ENCODE peak calls at places on chromosomes 2 and 18, in four cellular contexts. E is SIG-M5, X is RPMI8226, M is fibroblast of lung. S is an unnamed sample.

GRCh38 chr18:31278609-31279071 is 39.3 kb upstream of the DSG1 start:
- DNase-seq in X (no peak), M (no peak), E (no peak), S (no peak)

GRCh38 chr2:50840346-50841124 is 191.4 kb downstream of the NRXN1 start:
- DNase-seq in E (no peak), X (no peak), M (no peak), S (no peak)

GRCh38 chr2:216012133-216012829 is 1.1 kb downstream of the MREG start:
- DNase-seq in M (no peak), E (no peak), X (peak; percentile 6), S (no peak)

GRCh38 chr2:15363142-15363541 is 198.0 kb downstream of the NBAS start:
- DNase-seq in M (no peak), X (no peak), E (no peak), S (no peak)

GRCh38 chr2:231387904-231388724 is 7.4 kb upstream of the B3GNT7 start:
- DNase-seq in E (no peak), M (peak; percentile 56), X (no peak), S (peak; percentile 90)

GRCh38 chr2:241560883-241561474 is 2.4 kb downstream of the BOK start:
- DNase-seq in E (no peak), M (no peak), X (no peak), S (no peak)

GRCh38 chr2:172100080-172101007 is 2.4 kb downstream of the DLX2 start:
- DNase-seq in X (no peak), E (no peak), M (no peak), S (no peak)

GRCh38 chr2:3108710-3109702 is 268.6 kb downstream of the EIPR1 start:
- DNase-seq in M (no peak), E (no peak), X (no peak), S (no peak)

GRCh38 chr2:122543815-122544214 is 788.4 kb downstream of the TSN start:
- DNase-seq in M (no peak), E (no peak), X (no peak), S (no peak)

GRCh38 chr18:29693334-29693733 is 1349.2 kb downstream of the DSC3 start:
- DNase-seq in M (no peak), X (no peak), E (no peak), S (no peak)

GRCh38 chr2:156320491-156320896 is 12.0 kb downstream of the NR4A2 start:
- DNase-seq in E (no peak), M (peak; percentile 53), X (no peak), S (no peak)

GRCh38 chr2:1633936-1634587 is 110.3 kb downstream of the PXDN start:
- DNase-seq in E (no peak), M (no peak), X (no peak), S (no peak)

GRCh38 chr2:174971868-174972781 is 33.1 kb downstream of the CHN1 start:
- DNase-seq in E (no peak), X (no peak), M (peak; percentile 40), S (peak; percentile 54)

GRCh38 chr2:176612736-176613135 is 343.5 kb downstream of the MTX2 start:
- DNase-seq in X (no peak), M (no peak), E (no peak), S (no peak)

GRCh38 chr2:200484934-200485333 is 24.9 kb downstream of the KCTD18 start:
- DNase-seq in E (no peak), M (no peak), X (no peak), S (no peak)

GRCh38 chr18:62784966-62785413 is 69.6 kb downstream of the PHLPP1 start:
- DNase-seq in M (peak; percentile 38), E (no peak), X (no peak), S (no peak)

GRCh38 chr2:102376052-102376591 is 20.5 kb downstream of the IL18R1 start:
- DNase-seq in E (no peak), X (no peak), M (peak; percentile 43), S (no peak)

GRCh38 chr2:96869824-96870630 is at the start of gene SEMA4C:
- DNase-seq in M (peak; percentile 41), X (peak; percentile 53), E (no peak), S (peak; percentile 39)

GRCh38 chr2:118221952-118222594 is 133.8 kb downstream of the INSIG2 start:
- DNase-seq in E (no peak), X (peak; percentile 70), M (peak; percentile 78), S (peak; percentile 68)

GRCh38 chr2:164873096-164873670 is 31.6 kb upstream of the COBLL1 start:
- DNase-seq in E (no peak), M (no peak), X (no peak), S (no peak)

GRCh38 chr2:73870084-73870483 is 22.7 kb upstream of the ACTG2 start:
- DNase-seq in M (peak; percentile 99), E (no peak), X (no peak), S (no peak)

GRCh38 chr2:17672583-17673317 is 80.9 kb downstream of the SMC6 start:
- DNase-seq in X (no peak), E (no peak), M (peak; percentile 72), S (no peak)

GRCh38 chr2:98164256-98164655 is 77.3 kb downstream of the VWA3B start:
- DNase-seq in M (no peak), X (no peak), E (no peak), S (peak; percentile 26)

GRCh38 chr2:64998658-64999061 is 9.5 kb downstream of the SLC1A4 start:
- DNase-seq in X (no peak), E (no peak), M (no peak), S (no peak)

GRCh38 chr18:31741096-31741735 is 19.5 kb downstream of the SLC25A52 start:
- DNase-seq in X (peak; percentile 59), E (no peak), M (peak; percentile 49), S (peak; percentile 2)

GRCh38 chr2:219661197-219661954 is 33.9 kb downstream of the SLC4A3 start:
- DNase-seq in X (no peak), E (no peak), M (peak; percentile 23), S (no peak)

GRCh38 chr2:12732663-12733062 is 15.9 kb downstream of the TRIB2 start:
- DNase-seq in E (no peak), X (no peak), M (no peak), S (no peak)

GRCh38 chr2:225400060-225400511 is 576 bp downstream of the NYAP2 start:
- DNase-seq in E (no peak), X (peak; percentile 20), M (peak; percentile 53), S (peak; percentile 91)

GRCh38 chr2:112836695-112837117 is at the start of gene IL1B:
- DNase-seq in E (peak; percentile 95), M (peak; percentile 46), X (no peak), S (no peak)

GRCh38 chr2:86226069-86226468 is 26.8 kb downstream of the MRPL35 start:
- DNase-seq in X (no peak), E (peak; percentile 37), M (no peak), S (no peak)

GRCh38 chr2:90209806-90210205 is 1518.3 kb downstream of the RPIA start:
- DNase-seq in E (no peak), X (peak; percentile 83), M (no peak), S (no peak)

GRCh38 chr18:48785686-48786470 is 164.9 kb downstream of the SMAD7 start:
- DNase-seq in X (no peak), E (no peak), M (no peak), S (no peak)

GRCh38 chr2:196421880-196422279 is 217.6 kb upstream of the CCDC150 start:
- DNase-seq in X (no peak), M (no peak), E (no peak), S (no peak)

GRCh38 chr2:177675256-177676220 is 283.0 kb downstream of the AGPS start:
- DNase-seq in M (no peak), E (no peak), X (no peak), S (peak; percentile 33)

GRCh38 chr2:160358051-160358450 is 135.6 kb downstream of the RBMS1 start:
- DNase-seq in M (peak; percentile 50), E (no peak), X (no peak), S (no peak)

GRCh38 chr2:3399829-3400228 is 20.3 kb downstream of the TRAPPC12 start:
- DNase-seq in E (no peak), M (no peak), X (no peak), S (no peak)

GRCh38 chr18:22710628-22711380 is 222.3 kb upstream of the RBBP8 start:
- DNase-seq in X (no peak), M (peak; percentile 49), E (no peak), S (no peak)

GRCh38 chr18:56884511-56884910 is 233.4 kb downstream of the WDR7 start:
- DNase-seq in E (no peak), X (no peak), M (no peak), S (no peak)

GRCh38 chr2:134988994-134989605 is 58.1 kb downstream of the MAP3K19 start:
- DNase-seq in M (peak; percentile 63), E (no peak), X (no peak), S (peak; percentile 61)

GRCh38 chr18:10544093-10544748 is 18.4 kb downstream of the NAPG start:
- DNase-seq in X (no peak), M (no peak), E (no peak), S (no peak)

S was measured in SJCRH30.